ENCODE peak calls at places on chromosome 13, in four cellular contexts. One of them, this sample, is unnamed.

GRCh38 chr13:50375792-50376191 is 360.5 kb downstream of the KCNRG start:
- DNase-seq in cardiac fibroblast: peak
- DNase-seq in fibroblast of lung: peak
- DNase-seq in GM23248: peak
- DNase-seq in this sample: no peak

GRCh38 chr13:26996965-26997752 is 174.5 kb downstream of the USP12 start:
- DNase-seq in cardiac fibroblast: peak
- DNase-seq in fibroblast of lung: no peak
- DNase-seq in GM23248: no peak
- DNase-seq in this sample: no peak

GRCh38 chr13:38624822-38625221 is 62.1 kb upstream of the FREM2 start:
- DNase-seq in cardiac fibroblast: no peak
- DNase-seq in fibroblast of lung: no peak
- DNase-seq in GM23248: no peak
- DNase-seq in this sample: no peak

GRCh38 chr13:72586519-72586918 is 140.9 kb downstream of the MZT1 start:
- DNase-seq in cardiac fibroblast: peak
- DNase-seq in fibroblast of lung: peak
- DNase-seq in GM23248: no peak
- DNase-seq in this sample: no peak

GRCh38 chr13:70864731-70865130 is 756.5 kb upstream of the KLHL1 start:
- DNase-seq in cardiac fibroblast: no peak
- DNase-seq in fibroblast of lung: no peak
- DNase-seq in GM23248: no peak
- DNase-seq in this sample: no peak

GRCh38 chr13:95145587-95145986 is 155.7 kb downstream of the ABCC4 start:
- DNase-seq in cardiac fibroblast: no peak
- DNase-seq in fibroblast of lung: no peak
- DNase-seq in GM23248: no peak
- DNase-seq in this sample: no peak

GRCh38 chr13:40446365-40446764 is 220.1 kb downstream of the FOXO1 start:
- DNase-seq in cardiac fibroblast: peak
- DNase-seq in fibroblast of lung: no peak
- DNase-seq in GM23248: no peak
- DNase-seq in this sample: no peak

GRCh38 chr13:91722267-91722884 is 324.0 kb downstream of the GPC5 start:
- DNase-seq in cardiac fibroblast: peak
- DNase-seq in fibroblast of lung: peak
- DNase-seq in GM23248: peak
- DNase-seq in this sample: no peak

GRCh38 chr13:102400619-102401125 is 1.2 kb downstream of the FGF14 start:
- DNase-seq in cardiac fibroblast: no peak
- DNase-seq in fibroblast of lung: peak
- DNase-seq in GM23248: peak
- DNase-seq in this sample: peak

GRCh38 chr13:32098275-32098674 is 66.7 kb downstream of the FRY start:
- DNase-seq in cardiac fibroblast: peak
- DNase-seq in fibroblast of lung: no peak
- DNase-seq in GM23248: peak
- DNase-seq in this sample: no peak

GRCh38 chr13:24694907-24695306 is 14.7 kb downstream of the ATP12A start:
- DNase-seq in cardiac fibroblast: no peak
- DNase-seq in fibroblast of lung: no peak
- DNase-seq in GM23248: no peak
- DNase-seq in this sample: no peak

GRCh38 chr13:110640591-110641029 is 25.3 kb downstream of the NAXD start:
- DNase-seq in cardiac fibroblast: peak
- DNase-seq in fibroblast of lung: peak
- DNase-seq in GM23248: peak
- DNase-seq in this sample: no peak

GRCh38 chr13:46354143-46355087 is 32.6 kb downstream of the RUBCNL start:
- DNase-seq in cardiac fibroblast: peak
- DNase-seq in fibroblast of lung: peak
- DNase-seq in GM23248: peak
- DNase-seq in this sample: no peak

GRCh38 chr13:109743706-109744453 is 42.5 kb downstream of the IRS2 start:
- DNase-seq in cardiac fibroblast: peak
- DNase-seq in fibroblast of lung: peak
- DNase-seq in GM23248: peak
- DNase-seq in this sample: no peak

GRCh38 chr13:31236211-31236786 is 36.5 kb downstream of the B3GLCT start:
- DNase-seq in cardiac fibroblast: peak
- DNase-seq in fibroblast of lung: peak
- DNase-seq in GM23248: peak
- DNase-seq in this sample: no peak

GRCh38 chr13:49836516-49836915 is 44.0 kb upstream of the KPNA3 start:
- DNase-seq in cardiac fibroblast: no peak
- DNase-seq in fibroblast of lung: peak
- DNase-seq in GM23248: no peak
- DNase-seq in this sample: no peak

GRCh38 chr13:102651892-102652291 is 43.0 kb downstream of the METTL21C start:
- DNase-seq in cardiac fibroblast: peak
- DNase-seq in fibroblast of lung: peak
- DNase-seq in GM23248: no peak
- DNase-seq in this sample: no peak

GRCh38 chr13:47628666-47629065 is 372.4 kb downstream of the SUCLA2 start:
- DNase-seq in cardiac fibroblast: peak
- DNase-seq in fibroblast of lung: no peak
- DNase-seq in GM23248: peak
- DNase-seq in this sample: no peak

GRCh38 chr13:47632311-47632710 is 368.8 kb downstream of the SUCLA2 start:
- DNase-seq in cardiac fibroblast: no peak
- DNase-seq in fibroblast of lung: no peak
- DNase-seq in GM23248: no peak
- DNase-seq in this sample: no peak
- H3K4me3 ChIP-seq in cardiac fibroblast: no peak
- H3K4me3 ChIP-seq in fibroblast of lung: no peak
- H3K4me3 ChIP-seq in GM23248: no peak
- H3K4me3 ChIP-seq in this sample: no peak

DNA sequence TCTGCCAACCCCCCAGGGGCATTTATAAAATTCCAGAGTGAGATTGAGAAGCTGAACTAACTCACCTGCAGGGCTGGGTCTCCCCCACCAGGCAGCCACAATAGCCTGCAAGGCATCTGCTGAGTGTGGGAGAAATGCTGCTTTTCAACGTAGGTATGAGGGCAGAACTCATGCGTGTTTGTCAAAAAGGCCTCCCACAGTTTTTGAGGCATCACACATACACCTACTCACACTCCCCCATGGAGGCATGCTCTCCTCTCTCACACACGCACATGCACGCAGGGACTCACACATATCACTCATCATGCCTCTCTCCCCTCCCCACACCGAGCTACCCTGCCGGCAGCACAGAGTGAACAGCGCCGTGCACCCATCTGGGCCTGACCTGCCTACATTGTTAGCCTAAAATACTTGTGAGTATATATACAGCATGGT is 390.5 kb downstream of the FGF9 start:
- DNase-seq in cardiac fibroblast: no peak
- DNase-seq in fibroblast of lung: no peak
- DNase-seq in GM23248: no peak
- DNase-seq in this sample: no peak
- H3K4me3 ChIP-seq in cardiac fibroblast: no peak
- H3K4me3 ChIP-seq in fibroblast of lung: no peak
- H3K4me3 ChIP-seq in GM23248: no peak
- H3K4me3 ChIP-seq in this sample: no peak

GRCh38 chr13:113488283-113488682 is 2.2 kb downstream of the DCUN1D2 start:
- DNase-seq in cardiac fibroblast: no peak
- DNase-seq in fibroblast of lung: no peak
- DNase-seq in GM23248: no peak
- DNase-seq in this sample: no peak
- H3K4me3 ChIP-seq in cardiac fibroblast: no peak
- H3K4me3 ChIP-seq in fibroblast of lung: no peak
- H3K4me3 ChIP-seq in GM23248: peak
- H3K4me3 ChIP-seq in this sample: no peak

DNA sequence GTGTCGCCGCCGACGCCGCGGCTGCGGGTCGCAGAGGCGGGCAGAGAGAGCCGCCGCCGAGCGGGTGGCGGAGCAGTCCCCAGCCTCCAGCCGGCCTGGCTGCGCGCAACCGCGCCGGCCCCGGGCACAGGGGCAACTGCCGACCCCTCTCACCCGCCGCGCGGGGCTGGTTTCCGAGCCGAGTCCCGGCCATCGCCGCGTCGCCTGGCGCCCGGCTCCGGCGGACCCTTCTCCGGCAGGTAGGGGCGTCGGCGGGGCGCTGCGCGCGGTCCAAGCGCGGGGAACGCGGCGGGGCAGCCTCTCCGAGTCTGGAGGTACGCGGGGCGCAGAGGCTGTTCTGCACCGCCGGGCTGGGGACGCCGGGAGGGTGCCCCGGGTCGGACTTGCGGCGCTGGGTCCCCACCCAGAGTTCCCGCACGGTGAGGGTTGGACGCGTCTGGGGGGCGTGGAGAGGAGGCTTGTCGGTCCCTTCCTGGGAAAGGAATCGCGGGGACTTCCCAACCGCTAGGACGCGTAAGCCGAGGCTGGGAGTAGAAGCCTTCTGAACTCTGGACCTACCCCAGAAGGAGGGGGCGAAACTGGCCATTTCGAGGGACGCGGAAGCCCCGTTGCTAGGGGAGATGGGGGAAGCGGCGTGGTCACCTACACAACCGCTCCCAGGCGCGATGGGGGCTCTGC is 133.6 kb upstream of the MYO16 start:
- DNase-seq in cardiac fibroblast: peak
- DNase-seq in fibroblast of lung: peak
- DNase-seq in GM23248: no peak
- DNase-seq in this sample: no peak
- H3K4me3 ChIP-seq in cardiac fibroblast: peak
- H3K4me3 ChIP-seq in fibroblast of lung: no peak
- H3K4me3 ChIP-seq in GM23248: no peak
- H3K4me3 ChIP-seq in this sample: peak

GRCh38 chr13:44437356-44438233 is 64.0 kb downstream of the SERP2 start:
- DNase-seq in cardiac fibroblast: peak
- DNase-seq in fibroblast of lung: peak
- DNase-seq in GM23248: peak
- DNase-seq in this sample: no peak

GRCh38 chr13:44438234-44438579 is 64.6 kb downstream of the SERP2 start:
- DNase-seq in cardiac fibroblast: no peak
- DNase-seq in fibroblast of lung: no peak
- DNase-seq in GM23248: no peak
- DNase-seq in this sample: no peak

GRCh38 chr13:44436589-44437337 is 63.1 kb downstream of the SERP2 start:
- DNase-seq in cardiac fibroblast: peak
- DNase-seq in fibroblast of lung: peak
- DNase-seq in GM23248: peak
- DNase-seq in this sample: peak

GRCh38 chr13:44439615-44440014 is 66.0 kb downstream of the SERP2 start:
- DNase-seq in cardiac fibroblast: no peak
- DNase-seq in fibroblast of lung: no peak
- DNase-seq in GM23248: no peak
- DNase-seq in this sample: no peak

GRCh38 chr13:44440046-44440608 is 66.5 kb downstream of the SERP2 start:
- DNase-seq in cardiac fibroblast: no peak
- DNase-seq in fibroblast of lung: peak
- DNase-seq in GM23248: no peak
- DNase-seq in this sample: no peak
- H3K4me3 ChIP-seq in cardiac fibroblast: no peak
- H3K4me3 ChIP-seq in fibroblast of lung: no peak
- H3K4me3 ChIP-seq in GM23248: no peak
- H3K4me3 ChIP-seq in this sample: no peak

DNA sequence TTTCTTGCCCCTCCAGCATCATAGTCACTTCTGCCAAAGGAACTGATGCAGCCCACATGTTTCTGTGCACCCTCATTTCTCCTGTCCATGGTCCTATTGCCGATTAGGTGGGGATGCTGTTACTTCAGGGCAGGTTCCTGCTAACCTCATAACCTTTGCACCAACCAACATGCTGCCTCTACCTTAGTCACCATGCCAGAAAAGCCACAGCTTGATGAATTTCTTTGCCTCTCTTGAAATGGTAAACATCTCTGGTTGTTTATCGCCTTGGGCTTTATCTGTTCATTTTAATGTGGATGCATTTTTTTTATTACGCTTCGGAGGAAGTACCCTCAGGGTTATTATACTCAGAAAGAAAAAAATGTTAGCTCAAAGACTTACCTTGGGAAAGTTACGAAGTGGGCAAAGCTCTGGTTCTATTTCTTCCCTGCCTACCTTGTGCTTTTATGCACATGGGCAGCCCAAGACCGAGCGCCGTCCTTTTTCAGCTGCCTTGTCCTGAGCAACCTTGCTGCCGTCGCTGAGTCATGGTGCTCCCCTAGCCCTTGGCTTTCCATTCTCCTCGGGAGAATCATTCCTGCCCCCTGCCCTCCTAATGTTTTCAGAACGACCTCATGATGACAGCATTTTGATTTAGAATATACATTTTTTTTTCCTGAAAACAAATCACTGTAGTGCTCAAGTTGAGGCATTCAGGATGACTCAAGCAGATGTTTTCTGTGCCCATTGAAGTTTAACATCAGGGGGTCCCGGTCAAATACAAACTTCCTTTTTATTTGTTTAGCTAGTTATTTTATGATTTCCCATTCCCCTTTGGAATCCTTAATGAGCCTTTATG is 280.0 kb downstream of the SHISA2 start:
- DNase-seq in cardiac fibroblast: no peak
- DNase-seq in fibroblast of lung: peak
- DNase-seq in GM23248: no peak
- DNase-seq in this sample: no peak
- H3K4me3 ChIP-seq in cardiac fibroblast: no peak
- H3K4me3 ChIP-seq in fibroblast of lung: no peak
- H3K4me3 ChIP-seq in GM23248: no peak
- H3K4me3 ChIP-seq in this sample: no peak

GRCh38 chr13:41460930-41461329 is 3.6 kb downstream of the RGCC start:
- DNase-seq in cardiac fibroblast: no peak
- DNase-seq in fibroblast of lung: no peak
- DNase-seq in GM23248: no peak
- DNase-seq in this sample: no peak

GRCh38 chr13:41457589-41458186 is 338 bp downstream of the RGCC start:
- DNase-seq in cardiac fibroblast: no peak
- DNase-seq in fibroblast of lung: no peak
- DNase-seq in GM23248: peak
- DNase-seq in this sample: no peak

GRCh38 chr13:41459754-41460111 is 2.4 kb downstream of the RGCC start:
- DNase-seq in cardiac fibroblast: no peak
- DNase-seq in fibroblast of lung: no peak
- DNase-seq in GM23248: peak
- DNase-seq in this sample: no peak

GRCh38 chr13:41458187-41458938 is 1.0 kb downstream of the RGCC start:
- DNase-seq in cardiac fibroblast: no peak
- DNase-seq in fibroblast of lung: peak
- DNase-seq in GM23248: peak
- DNase-seq in this sample: no peak

GRCh38 chr13:41458939-41459753 is 1.8 kb downstream of the RGCC start:
- DNase-seq in cardiac fibroblast: peak
- DNase-seq in fibroblast of lung: peak
- DNase-seq in GM23248: peak
- DNase-seq in this sample: no peak
- H3K4me3 ChIP-seq in cardiac fibroblast: peak
- H3K4me3 ChIP-seq in fibroblast of lung: peak
- H3K4me3 ChIP-seq in GM23248: peak
- H3K4me3 ChIP-seq in this sample: peak

This sample was measured in right atrium auricular region.